ENCODE peak calls at places on chromosomes 2 and 18, in eight cellular contexts. B is GM12878, F is ovary, H is GM23248, S is upper lobe of right lung, R is endothelial cell of umbilical vein, K is right cardiac atrium, D is psoas muscle. I is an unnamed sample.

GRCh38 chr2:216590780-216591179 is 42.4 kb upstream of the IGFBP2 start:
- DNase-seq in B (no peak), R (no peak), H (peak), F (peak), S (no peak), D (no peak), K (peak), I (no peak)

GRCh38 chr2:23077599-23077998 is 307.4 kb upstream of the KLHL29 start:
- DNase-seq in H (no peak), S (no peak), D (no peak), R (no peak), K (no peak), F (no peak), B (no peak), I (no peak)

GRCh38 chr2:230798769-230799399 is 65.9 kb upstream of the ITM2C start:
- DNase-seq in D (no peak), R (peak), H (peak), K (no peak), B (no peak), S (no peak), F (no peak), I (no peak)

GRCh38 chr2:207202645-207203044 is 36.9 kb upstream of the KLF7 start:
- DNase-seq in H (peak), R (peak), F (peak), D (no peak), B (no peak), S (no peak), K (no peak), I (no peak)

GRCh38 chr18:11607897-11608296 is 1.5 kb upstream of the SLC35G4 start:
- DNase-seq in H (peak), S (no peak), D (no peak), K (no peak), F (no peak), R (no peak), B (no peak), I (no peak)

GRCh38 chr2:233075966-233076339 is 15.8 kb downstream of the INPP5D start:
- DNase-seq in F (no peak), K (no peak), D (no peak), H (no peak), R (peak), S (no peak), B (peak), I (no peak)

GRCh38 chr18:9743200-9744016 is 35.3 kb downstream of the RAB31 start:
- DNase-seq in R (peak), K (peak), B (no peak), F (no peak), S (no peak), H (peak), D (peak), I (peak)

GRCh38 chr2:240578110-240578450 is 8.5 kb upstream of the CAPN10 start:
- DNase-seq in B (no peak), R (no peak), H (no peak), S (no peak), K (peak), F (no peak), D (no peak), I (no peak)

GRCh38 chr2:55168221-55169154 is 63.6 kb downstream of the CLHC1 start:
- DNase-seq in R (peak), S (no peak), F (peak), H (peak), D (no peak), B (no peak), K (peak), I (peak)

GRCh38 chr2:26636935-26637334 is 4.2 kb downstream of the CIB4 start:
- DNase-seq in R (no peak), F (no peak), K (no peak), H (no peak), S (peak), B (no peak), D (no peak), I (no peak)

GRCh38 chr18:48939368-48940097 is 11.2 kb downstream of the SMAD7 start:
- DNase-seq in K (peak), H (peak), D (no peak), F (peak), S (peak), B (no peak), R (peak), I (peak)

GRCh38 chr2:72953528-72953927 is 36.2 kb downstream of the EMX1 start:
- DNase-seq in K (no peak), D (no peak), H (no peak), S (no peak), B (no peak), R (no peak), F (no peak), I (no peak)

GRCh38 chr2:205712508-205712907 is 30.2 kb downstream of the NRP2 start:
- DNase-seq in H (peak), F (no peak), S (no peak), D (no peak), B (no peak), R (peak), K (no peak), I (no peak)

GRCh38 chr18:48790869-48791635 is 159.7 kb downstream of the SMAD7 start:
- DNase-seq in B (no peak), D (peak), H (no peak), F (no peak), K (peak), R (no peak), S (peak), I (peak)

GRCh38 chr2:72793798-72794447 is 31.9 kb downstream of the EXOC6B start:
- DNase-seq in H (peak), K (no peak), F (no peak), D (no peak), R (peak), B (no peak), S (no peak), I (no peak)

GRCh38 chr2:30362468-30363081 is 84.5 kb upstream of the LCLAT1 start:
- DNase-seq in R (no peak), B (no peak), D (no peak), S (no peak), H (peak), F (no peak), K (no peak), I (no peak)

GRCh38 chr2:56009758-56010534 is 86.4 kb upstream of the EFEMP1 start:
- DNase-seq in F (no peak), B (no peak), D (no peak), R (peak), K (no peak), S (no peak), H (peak), I (no peak)

GRCh38 chr18:63422862-63423304 is 607 bp upstream of the VPS4B start:
- DNase-seq in B (no peak), R (no peak), H (peak), F (no peak), D (no peak), S (no peak), K (no peak), I (no peak)

GRCh38 chr2:20231632-20232031 is 6.7 kb upstream of the SDC1 start:
- DNase-seq in H (peak), S (peak), F (no peak), D (no peak), R (peak), B (no peak), K (no peak), I (no peak)

GRCh38 chr2:126936219-126936618 is 37.5 kb downstream of the TEX51 start:
- DNase-seq in S (no peak), D (no peak), F (no peak), K (no peak), B (no peak), H (no peak), R (no peak), I (no peak)

GRCh38 chr2:113068706-113069485 is 1.1 kb downstream of the IL1F10 start:
- DNase-seq in R (no peak), H (peak), B (no peak), D (no peak), F (no peak), S (no peak), K (no peak), I (no peak)

GRCh38 chr2:226873051-226873620 is 37.3 kb downstream of the RHBDD1 start:
- DNase-seq in H (no peak), K (no peak), S (no peak), D (no peak), B (no peak), R (no peak), F (no peak), I (no peak)

GRCh38 chr18:22015156-22015555 is 154.2 kb upstream of the GATA6 start:
- DNase-seq in B (no peak), D (no peak), H (peak), S (no peak), K (no peak), F (no peak), R (no peak), I (no peak)

GRCh38 chr2:214497489-214497888 is 86.6 kb downstream of the VWC2L start:
- DNase-seq in D (no peak), B (no peak), K (peak), S (no peak), F (peak), R (no peak), H (peak), I (peak)

GRCh38 chr2:48312126-48312525 is 217.8 kb upstream of the STON1 start:
- DNase-seq in B (no peak), S (no peak), H (no peak), K (no peak), R (no peak), D (no peak), F (no peak), I (no peak)
- H3K27ac ChIP-seq in B (no peak), S (no peak), H (no peak), K (no peak), R (no peak), D (peak), F (no peak), I (no peak)

GRCh38 chr2:237208373-237209045 is 122.8 kb downstream of the COPS8 start:
- DNase-seq in R (no peak), B (no peak), H (peak), S (no peak), F (no peak), D (no peak), K (peak), I (no peak)

GRCh38 chr2:237207641-237208040 is 122.0 kb downstream of the COPS8 start:
- DNase-seq in K (peak), R (no peak), H (peak), D (peak), B (no peak), F (no peak), S (peak), I (peak)

GRCh38 chr2:237205111-237205541 is 119.4 kb downstream of the COPS8 start:
- DNase-seq in R (no peak), H (no peak), B (no peak), S (no peak), K (no peak), D (no peak), F (no peak), I (no peak)

GRCh38 chr2:237202288-237203030 is 116.8 kb downstream of the COPS8 start:
- DNase-seq in K (no peak), R (no peak), F (no peak), B (no peak), D (no peak), S (no peak), H (no peak), I (no peak)

GRCh38 chr2:237205551-237205950 is 119.9 kb downstream of the COPS8 start:
- DNase-seq in S (no peak), H (no peak), B (no peak), R (no peak), D (no peak), F (no peak), K (no peak), I (no peak)
- H3K27ac ChIP-seq in S (no peak), H (no peak), B (no peak), R (no peak), D (no peak), F (no peak), K (no peak), I (no peak)

GRCh38 chr18:76529433-76529811 is 34.4 kb upstream of the ZNF516 start:
- DNase-seq in K (no peak), F (peak), D (no peak), H (no peak), R (no peak), S (no peak), B (no peak), I (peak)

GRCh38 chr18:76524900-76525698 is 30.1 kb upstream of the ZNF516 start:
- DNase-seq in H (peak), F (peak), B (no peak), D (no peak), S (no peak), R (no peak), K (no peak), I (no peak)

GRCh38 chr18:76530846-76531245 is 35.8 kb upstream of the ZNF516 start:
- DNase-seq in H (no peak), K (no peak), D (no peak), S (no peak), B (no peak), R (no peak), F (no peak), I (no peak)

GRCh38 chr18:76530391-76530790 is 35.3 kb upstream of the ZNF516 start:
- DNase-seq in K (no peak), R (no peak), F (no peak), H (no peak), S (no peak), B (no peak), D (no peak), I (no peak)

GRCh38 chr18:76528477-76529432 is 33.7 kb upstream of the ZNF516 start:
- DNase-seq in H (peak), R (no peak), K (no peak), F (peak), S (no peak), D (no peak), B (peak), I (peak)
- H3K27ac ChIP-seq in H (peak), R (no peak), K (no peak), F (peak), S (peak), D (peak), B (peak), I (no peak)

GRCh38 chr2:203935568-203935967 is 995 bp upstream of the ICOS start:
- DNase-seq in S (no peak), R (no peak), K (no peak), F (no peak), D (no peak), B (no peak), H (no peak), I (no peak)
- H3K27ac ChIP-seq in S (no peak), R (no peak), K (no peak), F (no peak), D (no peak), B (no peak), H (no peak), I (no peak)

GRCh38 chr2:178111743-178112142 is 494 bp upstream of the RBM45 start:
- DNase-seq in F (no peak), B (no peak), D (no peak), H (no peak), R (no peak), S (no peak), K (no peak), I (no peak)
- H3K27ac ChIP-seq in F (no peak), B (no peak), D (peak), H (no peak), R (no peak), S (no peak), K (no peak), I (peak)

GRCh38 chr2:134836986-134837385 is 1.4 kb upstream of the ACMSD start:
- DNase-seq in R (no peak), B (no peak), K (no peak), F (no peak), D (no peak), S (no peak), H (peak), I (no peak)
- H3K27ac ChIP-seq in R (no peak), B (no peak), K (no peak), F (no peak), D (no peak), S (peak), H (peak), I (no peak)

GRCh38 chr2:120597595-120598193 is 138.0 kb upstream of the GLI2 start:
- DNase-seq in F (no peak), B (no peak), K (peak), H (no peak), S (peak), R (no peak), D (peak), I (peak)
- H3K27ac ChIP-seq in F (peak), B (no peak), K (no peak), H (peak), S (peak), R (no peak), D (peak), I (no peak)